ENCODE peak calls at places on chromosomes 2 and 18, in seven cellular contexts. L, E, M, D, S, U and N are unnamed samples.

GRCh38 chr18:79478484-79479113 is 82.9 kb downstream of the NFATC1 start:
- DNase-seq in L (no peak), E (no peak), M (peak; percentile 70), D (no peak), S (no peak), U (no peak), N (no peak)

GRCh38 chr2:207308519-207309224 is 142.9 kb upstream of the KLF7 start:
- DNase-seq in L (no peak), E (no peak), M (no peak), D (no peak), S (no peak), U (no peak), N (no peak)

GRCh38 chr2:23198316-23199114 is 186.5 kb upstream of the KLHL29 start:
- DNase-seq in L (no peak), E (no peak), M (no peak), D (no peak), S (no peak), U (no peak), N (no peak)

GRCh38 chr2:240701091-240701735 is 9.5 kb downstream of the AQP12A start:
- DNase-seq in L (no peak), E (no peak), M (peak; percentile 66), D (no peak), S (no peak), U (no peak), N (no peak)

GRCh38 chr18:7300971-7301553 is 70.2 kb downstream of the LRRC30 start:
- DNase-seq in L (no peak), E (no peak), M (no peak), D (no peak), S (no peak), U (no peak), N (no peak)

GRCh38 chr2:32864761-32865160 is 82.0 kb upstream of the LTBP1 start:
- DNase-seq in L (peak; percentile 87), E (peak; percentile 73), M (no peak), D (no peak), S (no peak), U (no peak), N (peak; percentile 69)

GRCh38 chr2:235000426-235001236 is 48.8 kb downstream of the SH3BP4 start:
- DNase-seq in L (no peak), E (no peak), M (peak; percentile 29), D (no peak), S (no peak), U (no peak), N (peak; percentile 99)

GRCh38 chr2:70024284-70024683 is 62.9 kb upstream of the ASPRV1 start:
- DNase-seq in L (no peak), E (no peak), M (no peak), D (peak; percentile 56), S (no peak), U (no peak), N (no peak)

GRCh38 chr2:216626168-216626874 is 6.9 kb upstream of the IGFBP2 start:
- DNase-seq in L (no peak), E (no peak), M (no peak), D (no peak), S (no peak), U (no peak), N (no peak)

GRCh38 chr2:227033471-227034148 is 130.4 kb downstream of the COL4A4 start:
- DNase-seq in L (no peak), E (peak; percentile 20), M (peak; percentile 72), D (no peak), S (no peak), U (no peak), N (peak; percentile 86)

GRCh38 chr2:112257575-112257974 is 2.7 kb upstream of the ZC3H8 start:
- DNase-seq in L (no peak), E (peak; percentile 17), M (no peak), D (no peak), S (no peak), U (no peak), N (no peak)

GRCh38 chr2:209525834-209526281 is 102.0 kb downstream of the MAP2 start:
- DNase-seq in L (peak; percentile 82), E (peak; percentile 93), M (no peak), D (no peak), S (no peak), U (no peak), N (peak; percentile 72)

GRCh38 chr18:3984163-3984757 is 470.8 kb downstream of the DLGAP1 start:
- DNase-seq in L (no peak), E (peak; percentile 16), M (no peak), D (no peak), S (no peak), U (no peak), N (no peak)

GRCh38 chr2:15939556-15939853 is 845 bp upstream of the MYCN start:
- DNase-seq in L (no peak), E (no peak), M (peak; percentile 85), D (no peak), S (no peak), U (no peak), N (no peak)

GRCh38 chr2:44941551-44942234 is at the start of gene SIX3:
- DNase-seq in L (no peak), E (no peak), M (peak; percentile 67), D (no peak), S (no peak), U (no peak), N (no peak)

GRCh38 chr2:127644661-127645394 is 1.1 kb upstream of the GPR17 start:
- DNase-seq in L (no peak), E (no peak), M (peak; percentile 59), D (no peak), S (no peak), U (no peak), N (no peak)

GRCh38 chr2:42182654-42183308 is 13.6 kb downstream of the EML4 start:
- DNase-seq in L (no peak), E (no peak), M (no peak), D (no peak), S (no peak), U (no peak), N (peak; percentile 61)

GRCh38 chr2:71073475-71073874 is 5.0 kb downstream of the NAGK start:
- DNase-seq in L (no peak), E (no peak), M (no peak), D (no peak), S (no peak), U (no peak), N (no peak)

GRCh38 chr18:44602380-44602779 is 78.3 kb upstream of the SETBP1 start:
- DNase-seq in L (no peak), E (peak; percentile 83), M (no peak), D (no peak), S (no peak), U (no peak), N (peak; percentile 90)

GRCh38 chr2:101627284-101628049 is 70.0 kb upstream of the MAP4K4 start:
- DNase-seq in L (no peak), E (no peak), M (no peak), D (peak; percentile 45), S (no peak), U (no peak), N (no peak)

GRCh38 chr2:193267496-193268002 is 1072.8 kb upstream of the TMEFF2 start:
- DNase-seq in L (no peak), E (no peak), M (no peak), D (no peak), S (no peak), U (no peak), N (no peak)

GRCh38 chr2:27154990-27155615 is 6.3 kb downstream of the TCF23 start:
- DNase-seq in L (no peak), E (no peak), M (no peak), D (no peak), S (no peak), U (no peak), N (no peak)

GRCh38 chr2:134235771-134236170 is 18.1 kb upstream of the MGAT5 start:
- DNase-seq in L (no peak), E (peak; percentile 27), M (no peak), D (no peak), S (no peak), U (no peak), N (peak; percentile 52)

GRCh38 chr18:2653467-2653866 is 2.1 kb upstream of the SMCHD1 start:
- DNase-seq in L (no peak), E (no peak), M (no peak), D (peak; percentile 91), S (no peak), U (no peak), N (no peak)
- H3K4me3 ChIP-seq in L (no peak overlapping the region), E (no peak overlapping the region), M (no peak overlapping the region), D (no peak overlapping the region), S (no peak overlapping the region), U (no peak overlapping the region), N (no peak overlapping the region)

GRCh38 chr2:68193774-68194372 is 36.2 kb downstream of the PNO1 start:
- DNase-seq in L (peak; percentile 4), E (peak; percentile 66), M (no peak), D (no peak), S (no peak), U (no peak), N (peak; percentile 30)

GRCh38 chr2:68200157-68200787 is 42.6 kb downstream of the PNO1 start:
- DNase-seq in L (no peak), E (no peak), M (no peak), D (no peak), S (no peak), U (no peak), N (peak; percentile 18)

GRCh38 chr2:68193144-68193543 is 35.5 kb downstream of the PNO1 start:
- DNase-seq in L (no peak), E (no peak), M (no peak), D (no peak), S (no peak), U (no peak), N (peak; percentile 23)

GRCh38 chr2:68195096-68195495 is 37.4 kb downstream of the PNO1 start:
- DNase-seq in L (no peak), E (no peak), M (no peak), D (no peak), S (no peak), U (no peak), N (no peak)

GRCh38 chr2:68196120-68196716 is 38.5 kb downstream of the PNO1 start:
- DNase-seq in L (peak; percentile 5), E (peak; percentile 53), M (no peak), D (no peak), S (no peak), U (no peak), N (peak; percentile 62)
- TF ChIP-seq CTCF in L (peak; percentile 40), E (peak; percentile 51), M (peak; percentile 45), D (peak; percentile 21), S (peak; percentile 76), U (peak; percentile 34), N (peak; percentile 52)

GRCh38 chr2:218125095-218125494 is 733 bp upstream of the CXCR2 start:
- DNase-seq in L (no peak), E (no peak), M (no peak), D (no peak), S (no peak), U (no peak), N (peak; percentile 18)
- H3K4me3 ChIP-seq in L (no peak overlapping the region), E (no peak overlapping the region), M (no peak overlapping the region), D (peak overlapping the region; percentile 22), S (no peak overlapping the region), U (no peak overlapping the region), N (no peak overlapping the region)

DNA sequence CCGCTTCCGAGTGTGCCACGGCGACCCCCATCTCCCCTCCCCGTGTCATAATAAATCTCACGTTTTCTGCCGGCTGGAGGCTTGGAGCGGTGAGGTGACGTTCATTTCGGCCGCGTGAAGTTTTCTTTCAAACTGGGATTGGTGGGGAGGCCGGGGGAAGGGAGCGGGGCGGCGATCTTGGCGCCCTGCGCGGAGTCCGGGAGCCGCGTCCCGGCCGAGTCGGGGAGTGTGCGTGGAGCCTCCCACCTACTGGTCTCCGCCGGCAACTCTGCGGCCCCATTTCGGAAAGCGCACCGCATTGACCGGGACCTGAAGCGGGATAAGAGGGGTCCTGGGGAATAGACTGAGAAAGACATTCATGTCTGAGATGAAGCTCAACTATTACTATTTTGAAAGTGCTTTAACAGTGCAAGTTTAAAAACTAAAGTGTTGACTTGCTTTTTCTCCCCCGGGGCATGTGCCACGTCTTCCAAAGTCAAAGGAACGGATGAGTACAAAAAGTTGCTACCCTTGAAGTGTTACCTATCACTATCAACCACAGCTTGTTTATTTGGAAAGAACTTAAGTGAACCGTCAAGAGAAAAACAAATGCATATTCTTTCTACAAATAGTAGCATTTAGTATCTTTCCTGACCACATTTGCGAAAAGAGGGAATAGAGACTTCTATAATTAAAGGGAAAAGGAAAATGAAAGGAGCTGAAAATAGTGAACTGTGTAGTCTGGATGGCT is 818 bp upstream of the IKZF2 start:
- DNase-seq in L (no peak), E (peak; percentile 85), M (peak; percentile 85), D (peak; percentile 4), S (peak; percentile 7), U (no peak), N (peak; percentile 71)
- TF ChIP-seq CTCF in L (peak; percentile 56), E (peak; percentile 57), M (no peak), D (no peak), S (peak; percentile 42), U (peak; percentile 45), N (peak; percentile 45)